ENCODE peak calls at places on chromosomes 1 and 21, in five cellular contexts. V is psoas muscle, R is A549, X is right lobe of liver, T is brain microvascular endothelial cell. M is an unnamed sample.

GRCh38 chr1:27139980-27140379 is 14.9 kb downstream of the SLC9A1 start:
- DNase-seq in X (no peak), T (no peak), R (no peak), V (no peak), M (no peak)

GRCh38 chr1:29245876-29246275 is 9.6 kb downstream of the PTPRU start:
- DNase-seq in V (no peak), X (no peak), T (peak), R (peak), M (no peak)

GRCh38 chr1:27778022-27778421 is 5.0 kb downstream of the STX12 start:
- DNase-seq in R (no peak), X (no peak), V (no peak), T (no peak), M (no peak)

GRCh38 chr21:34579411-34579810 is 35.5 kb downstream of the RCAN1 start:
- DNase-seq in V (no peak), R (no peak), T (peak), X (no peak), M (no peak)

GRCh38 chr1:164836614-164837018 is 277.6 kb downstream of the PBX1 start:
- DNase-seq in X (no peak), V (no peak), R (no peak), T (no peak), M (no peak)

GRCh38 chr1:85224734-85225623 is 24.2 kb upstream of the SYDE2 start:
- DNase-seq in T (no peak), V (no peak), X (no peak), R (no peak), M (no peak)

GRCh38 chr1:53086504-53087070 is 24.6 kb downstream of the PODN start:
- DNase-seq in X (no peak), T (no peak), R (no peak), V (no peak), M (no peak)

GRCh38 chr1:233327938-233328660 is 575 bp downstream of the MAP3K21 start:
- DNase-seq in V (peak), T (no peak), R (peak), X (peak), M (no peak)

GRCh38 chr1:41799723-41800122 is 119.0 kb downstream of the HIVEP3 start:
- DNase-seq in T (no peak), R (no peak), X (no peak), V (no peak), M (no peak)

GRCh38 chr1:68010094-68010493 is 40.3 kb downstream of the DIRAS3 start:
- DNase-seq in T (no peak), X (no peak), R (no peak), V (no peak), M (no peak)

GRCh38 chr21:43720539-43721224 is 1.8 kb downstream of the PDXK start:
- DNase-seq in X (no peak), T (no peak), R (no peak), V (no peak), M (no peak)

GRCh38 chr1:238485062-238485905 is 594.6 kb upstream of the ZP4 start:
- DNase-seq in V (no peak), R (peak), X (no peak), T (peak), M (no peak)

GRCh38 chr1:153921080-153921802 is 1.5 kb downstream of the GATAD2B start:
- DNase-seq in V (no peak), X (no peak), R (no peak), T (no peak), M (no peak)

GRCh38 chr1:228802386-228803221 is 67.3 kb downstream of the RHOU start:
- DNase-seq in X (no peak), R (no peak), V (no peak), T (no peak), M (no peak)

GRCh38 chr1:9770276-9770675 is 53.5 kb downstream of the CLSTN1 start:
- DNase-seq in V (no peak), X (no peak), R (peak), T (no peak), M (no peak)

GRCh38 chr1:102853701-102854187 is 254.6 kb downstream of the COL11A1 start:
- DNase-seq in V (no peak), T (no peak), X (no peak), R (no peak), M (no peak)

GRCh38 chr1:202812176-202813026 is 1.6 kb downstream of the PCAT6 start:
- DNase-seq in T (no peak), X (no peak), R (peak), V (no peak), M (no peak)

GRCh38 chr1:46616277-46617107 is at the start of gene MOB3C:
- DNase-seq in R (peak), X (peak), T (peak), V (peak), M (peak)

GRCh38 chr1:21149430-21149861 is 27.3 kb downstream of the EIF4G3 start:
- DNase-seq in V (no peak), R (peak), T (peak), X (no peak), M (peak)

GRCh38 chr1:115348636-115349035 is 10.6 kb upstream of the NGF start:
- DNase-seq in R (no peak), X (no peak), T (no peak), V (no peak), M (peak)

GRCh38 chr1:85146972-85147359 is 53.9 kb downstream of the SYDE2 start:
- DNase-seq in T (no peak), X (no peak), V (no peak), R (no peak), M (no peak)

GRCh38 chr1:192914696-192915095 is 105.9 kb downstream of the RGS2 start:
- DNase-seq in V (no peak), T (no peak), R (no peak), X (no peak), M (no peak)

GRCh38 chr1:197173571-197174482 is 27.4 kb upstream of the ASPM start:
- DNase-seq in T (peak), X (no peak), V (no peak), R (peak), M (no peak)

GRCh38 chr1:19096990-19097389 is 113.1 kb downstream of the UBR4 start:
- DNase-seq in R (no peak), V (no peak), X (no peak), T (no peak), M (no peak)

GRCh38 chr1:14113841-14114567 is 414.0 kb downstream of the PRDM2 start:
- DNase-seq in R (peak), V (no peak), X (no peak), T (no peak), M (peak)

GRCh38 chr21:45972716-45973474 is 8.7 kb upstream of the COL6A1 start:
- DNase-seq in V (peak), X (peak), R (no peak), T (peak), M (peak)

GRCh38 chr1:162011337-162012012 is 12.2 kb downstream of the OLFML2B start:
- DNase-seq in R (no peak), V (no peak), X (no peak), T (no peak), M (no peak)

GRCh38 chr1:53412285-53413174 is 46.7 kb upstream of the DMRTB1 start:
- DNase-seq in V (no peak), X (no peak), R (no peak), T (no peak), M (peak)

GRCh38 chr1:153962088-153963029 is 978 bp downstream of the SLC39A1 start:
- DNase-seq in T (no peak), V (peak), R (peak), X (peak), M (no peak)

GRCh38 chr1:6507461-6507911 is 16.0 kb upstream of the PLEKHG5 start:
- DNase-seq in R (no peak), V (no peak), T (no peak), X (no peak), M (no peak)

GRCh38 chr1:167802235-167802634 is 80.5 kb downstream of the MPZL1 start:
- DNase-seq in T (no peak), V (no peak), X (no peak), R (no peak), M (no peak)

GRCh38 chr1:236465959-236466303 is 57.9 kb upstream of the LGALS8 start:
- DNase-seq in R (no peak), V (no peak), T (no peak), X (no peak), M (no peak)

GRCh38 chr1:217372251-217372970 is 258.5 kb downstream of the GPATCH2 start:
- DNase-seq in X (no peak), V (no peak), T (no peak), R (no peak), M (no peak)

DNA sequence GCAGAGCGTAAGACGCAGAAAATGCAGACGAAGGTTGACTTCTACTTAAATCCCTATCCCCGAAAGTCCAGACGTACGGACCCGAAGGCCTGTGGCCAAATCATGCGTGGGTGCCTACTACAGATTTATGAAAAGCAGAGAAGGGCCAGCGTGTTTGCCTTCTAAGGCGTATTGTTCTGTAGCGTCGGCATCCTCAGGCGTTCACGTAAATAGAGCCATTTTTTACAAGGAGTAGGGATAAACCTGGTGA is 241 bp upstream of the GIPC2 start:
- DNase-seq in T (no peak), R (no peak), V (no peak), X (no peak), M (no peak)
- H3K4me3 ChIP-seq in T (peak), R (no peak), V (peak), X (peak), M (peak)

GRCh38 chr1:69569983-69570755 is 2.4 kb downstream of the LRRC7 start:
- DNase-seq in V (no peak), R (no peak), T (peak), X (no peak), M (no peak)

GRCh38 chr1:69572921-69573320 is 5.2 kb downstream of the LRRC7 start:
- DNase-seq in V (no peak), R (no peak), X (no peak), T (no peak), M (no peak)

GRCh38 chr1:69567847-69568434 is at the start of gene LRRC7:
- DNase-seq in T (no peak), R (no peak), V (peak), X (no peak), M (no peak)

GRCh38 chr1:69568435-69569280 is 936 bp downstream of the LRRC7 start:
- DNase-seq in X (no peak), T (no peak), V (peak), R (no peak), M (no peak)

DNA sequence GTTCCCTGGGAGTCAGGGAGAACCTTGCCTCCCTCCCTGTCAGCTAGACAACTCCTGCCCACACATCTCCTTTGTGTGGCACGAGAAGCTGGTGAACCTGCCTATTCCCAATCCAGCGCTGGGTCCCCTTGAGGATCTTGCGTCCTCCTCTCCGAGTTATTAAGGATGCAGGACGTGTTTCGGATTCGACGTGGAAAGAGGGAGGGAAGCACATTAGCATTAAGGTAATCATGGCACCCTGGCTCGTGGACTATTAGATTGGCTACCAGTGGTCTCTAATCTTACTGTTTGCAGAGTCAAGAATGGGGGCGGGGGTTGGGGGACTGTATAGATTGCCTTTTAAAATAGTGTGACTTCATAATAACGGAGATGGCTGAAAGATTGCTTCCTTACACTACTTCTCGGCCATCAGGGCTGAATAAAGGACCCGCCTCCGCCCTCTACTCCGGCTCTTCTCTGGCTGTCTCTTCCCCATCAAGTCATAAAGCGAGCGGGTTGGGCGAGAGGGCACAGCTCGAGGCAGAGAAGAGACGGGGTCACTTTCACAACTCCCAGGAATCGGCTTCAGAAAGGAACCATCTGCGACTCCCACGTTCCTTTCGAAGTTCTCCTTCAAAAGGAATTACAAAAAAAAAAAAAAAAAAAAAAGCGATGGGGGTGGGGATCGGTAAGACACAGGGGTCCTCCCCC is 1.7 kb downstream of the LRRC7 start:
- DNase-seq in T (no peak), V (no peak), X (no peak), R (no peak), M (no peak)
- H3K4me3 ChIP-seq in T (peak), V (peak), X (no peak), R (no peak), M (peak)

GRCh38 chr1:112391603-112391940 is 4.4 kb upstream of the CTTNBP2NL start:
- DNase-seq in T (no peak), V (no peak), X (no peak), R (no peak), M (no peak)

GRCh38 chr1:112389689-112390088 is 6.3 kb upstream of the CTTNBP2NL start:
- DNase-seq in R (no peak), V (no peak), X (no peak), T (no peak), M (no peak)

GRCh38 chr1:112393634-112393976 is 2.4 kb upstream of the CTTNBP2NL start:
- DNase-seq in T (no peak), R (no peak), V (no peak), X (no peak), M (no peak)

GRCh38 chr1:112388436-112388835 is 7.6 kb upstream of the CTTNBP2NL start:
- DNase-seq in V (no peak), R (no peak), T (peak), X (no peak), M (peak)

DNA sequence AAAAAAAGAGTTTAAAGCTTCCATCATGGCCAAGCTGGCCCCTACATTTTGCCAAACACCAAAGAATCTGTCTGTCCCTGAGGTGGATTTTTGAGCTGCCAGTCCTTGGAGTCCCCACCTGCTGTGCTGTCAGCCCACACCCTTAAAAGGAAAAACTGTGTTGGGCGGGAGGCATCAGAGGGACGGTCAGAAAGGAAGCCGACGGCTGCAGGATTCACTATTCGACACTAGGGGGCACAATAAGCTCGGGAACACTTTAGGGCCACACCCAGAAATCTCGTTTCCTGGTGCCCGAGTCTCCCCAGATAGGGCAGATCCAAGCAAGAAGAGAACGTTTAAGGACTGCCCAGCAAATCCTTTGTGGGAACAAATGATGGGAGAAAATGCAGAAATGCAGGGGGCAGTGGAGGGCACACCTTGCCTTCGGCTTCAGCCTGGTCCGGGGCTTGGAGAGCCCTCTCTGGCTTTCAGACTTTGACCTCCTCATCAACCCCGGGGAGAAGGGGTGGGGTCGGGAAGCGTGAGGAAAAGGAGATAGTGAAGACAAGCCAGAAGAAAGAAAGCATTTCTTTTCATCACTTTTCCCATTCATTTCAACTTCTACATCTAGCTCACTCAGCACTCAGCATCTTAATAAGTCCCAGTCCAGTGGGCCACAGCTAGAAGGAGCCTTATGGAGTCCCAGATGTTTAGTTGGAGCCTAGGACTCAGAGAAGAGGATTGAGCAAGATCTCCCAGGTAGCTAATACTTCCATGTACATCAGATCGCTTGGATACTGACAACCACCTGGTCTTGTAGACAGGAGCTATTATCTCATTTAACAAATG is 5.0 kb upstream of the CTTNBP2NL start:
- DNase-seq in T (peak), X (peak), R (peak), V (peak), M (peak)
- H3K4me3 ChIP-seq in T (peak), X (peak), R (peak), V (peak), M (peak)

GRCh38 chr1:204085876-204086275 is 13.0 kb downstream of the SOX13 start:
- DNase-seq in X (no peak), V (no peak), T (no peak), R (no peak), M (no peak)

GRCh38 chr1:204089044-204089751 is 16.3 kb downstream of the SOX13 start:
- DNase-seq in V (peak), T (no peak), R (no peak), X (no peak), M (no peak)

GRCh38 chr1:204088596-204088995 is 15.7 kb downstream of the SOX13 start:
- DNase-seq in V (no peak), T (no peak), R (no peak), X (no peak), M (no peak)

GRCh38 chr1:204087181-204087892 is 14.4 kb downstream of the SOX13 start:
- DNase-seq in R (no peak), T (no peak), X (no peak), V (no peak), M (no peak)

DNA sequence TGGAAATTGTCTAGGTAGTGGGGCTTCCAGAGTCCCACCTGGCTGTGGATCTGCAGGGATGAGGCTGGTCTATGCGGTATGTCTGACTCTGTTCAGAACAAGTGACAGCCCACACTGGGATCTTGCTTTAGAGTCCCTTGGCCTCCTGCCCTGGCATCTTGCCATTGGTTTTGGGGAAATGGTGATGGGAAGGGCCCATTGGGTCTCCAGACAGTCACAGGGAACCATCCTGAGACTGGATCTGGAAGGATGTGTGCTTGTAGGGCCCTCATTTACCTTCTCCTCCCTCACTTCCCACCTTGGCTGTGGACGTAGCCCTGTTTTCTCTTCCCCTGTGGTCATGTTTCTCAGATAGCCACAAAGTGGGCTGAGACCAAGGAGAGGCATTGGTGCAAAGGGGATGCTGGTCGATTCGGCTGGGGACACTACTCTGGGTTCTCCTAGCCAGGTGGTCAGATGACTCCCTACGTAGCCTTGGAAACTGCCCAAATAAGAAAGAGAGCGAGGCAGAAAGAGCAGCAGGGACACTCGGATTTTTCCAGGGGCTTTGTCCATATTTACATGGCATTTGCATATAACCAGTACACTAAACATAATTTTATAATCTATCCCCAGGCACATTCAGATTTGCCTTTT is 15.1 kb downstream of the SOX13 start:
- DNase-seq in T (no peak), V (peak), R (no peak), X (no peak), M (no peak)
- H3K4me3 ChIP-seq in T (no peak), V (peak), R (no peak), X (no peak), M (no peak)

GRCh38 chr21:31281561-31281960 is 62.5 kb downstream of the TIAM1 start:
- DNase-seq in V (no peak), X (no peak), R (no peak), T (no peak), M (no peak)
- H3K4me3 ChIP-seq in V (no peak), X (no peak), R (no peak), T (no peak), M (no peak)

GRCh38 chr1:117359560-117360289 is 7.5 kb upstream of the MAN1A2 start:
- DNase-seq in X (no peak), V (no peak), R (no peak), T (no peak), M (no peak)
- H3K4me3 ChIP-seq in X (no peak), V (no peak), R (no peak), T (no peak), M (no peak)

DNA sequence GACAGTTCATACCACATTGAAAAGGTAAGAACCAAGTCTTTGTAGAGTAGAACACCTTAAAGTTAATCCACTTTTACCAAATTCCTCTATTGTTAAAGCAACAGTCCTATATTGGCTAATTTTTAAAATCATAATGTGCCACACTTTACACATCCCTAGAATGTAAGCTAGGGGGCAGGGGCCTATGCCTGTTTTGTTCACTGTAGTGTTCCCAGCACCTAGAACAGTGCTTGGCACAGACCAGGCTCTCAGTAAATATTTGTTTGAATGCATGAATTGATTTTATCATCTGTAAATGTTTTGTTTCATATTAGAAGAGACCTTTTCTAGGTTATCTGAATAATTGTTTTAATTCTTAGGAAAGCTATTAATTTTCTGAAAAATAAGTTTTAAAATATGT is 9.1 kb downstream of the SMAP2 start:
- DNase-seq in X (no peak), V (no peak), T (no peak), R (no peak), M (no peak)
- H3K4me3 ChIP-seq in X (peak), V (no peak), T (no peak), R (no peak), M (no peak)

M was measured in astrocyte of the cerebellum.